ENCODE peak calls at places on chromosomes 7 and 10, in nine cellular contexts. One of them, this sample, is unnamed.

GRCh38 chr10:29102636-29103035 is 186.2 kb upstream of the LYZL1 start:
- DNase-seq in ACHN: no peak
- DNase-seq in HEK293T: no peak
- DNase-seq in pancreas: no peak
- DNase-seq in Right ventricle myocardium superior: no peak
- DNase-seq in activated T-cell treated with anti-CD3 and anti-CD28 coated beads, Interleukin-2, amount 50 U/mL, for 4 hours: no peak
- DNase-seq in LoVo: no peak
- DNase-seq in transverse colon: no peak
- DNase-seq in thyroid gland: no peak
- DNase-seq in this sample: no peak

GRCh38 chr10:67803588-67804394 is 34.2 kb downstream of the DNAJC12 start:
- DNase-seq in pancreas: no peak
- DNase-seq in LoVo: no peak
- DNase-seq in transverse colon: no peak
- DNase-seq in ACHN: no peak
- DNase-seq in HEK293T: no peak
- DNase-seq in activated T-cell treated with anti-CD3 and anti-CD28 coated beads, Interleukin-2, amount 50 U/mL, for 4 hours: no peak
- DNase-seq in Right ventricle myocardium superior: no peak
- DNase-seq in thyroid gland: no peak
- DNase-seq in this sample: no peak

GRCh38 chr10:5071411-5072198 is 22.6 kb upstream of the AKR1C3 start:
- DNase-seq in Right ventricle myocardium superior: peak
- DNase-seq in HEK293T: no peak
- DNase-seq in LoVo: peak
- DNase-seq in thyroid gland: peak
- DNase-seq in ACHN: peak
- DNase-seq in activated T-cell treated with anti-CD3 and anti-CD28 coated beads, Interleukin-2, amount 50 U/mL, for 4 hours: no peak
- DNase-seq in pancreas: peak
- DNase-seq in transverse colon: peak
- DNase-seq in this sample: no peak

GRCh38 chr10:29392376-29393021 is 103.6 kb downstream of the LYZL1 start:
- DNase-seq in transverse colon: peak
- DNase-seq in LoVo: peak
- DNase-seq in thyroid gland: peak
- DNase-seq in ACHN: peak
- DNase-seq in activated T-cell treated with anti-CD3 and anti-CD28 coated beads, Interleukin-2, amount 50 U/mL, for 4 hours: peak
- DNase-seq in Right ventricle myocardium superior: no peak
- DNase-seq in HEK293T: peak
- DNase-seq in pancreas: no peak
- DNase-seq in this sample: peak

GRCh38 chr10:107619124-107619523 is 454.6 kb upstream of the SORCS1 start:
- DNase-seq in ACHN: no peak
- DNase-seq in pancreas: no peak
- DNase-seq in LoVo: no peak
- DNase-seq in activated T-cell treated with anti-CD3 and anti-CD28 coated beads, Interleukin-2, amount 50 U/mL, for 4 hours: no peak
- DNase-seq in HEK293T: no peak
- DNase-seq in transverse colon: no peak
- DNase-seq in thyroid gland: no peak
- DNase-seq in Right ventricle myocardium superior: no peak
- DNase-seq in this sample: no peak

GRCh38 chr10:23174075-23174973 is 17.8 kb upstream of the PTF1A start:
- DNase-seq in LoVo: no peak
- DNase-seq in thyroid gland: no peak
- DNase-seq in ACHN: no peak
- DNase-seq in HEK293T: no peak
- DNase-seq in Right ventricle myocardium superior: no peak
- DNase-seq in transverse colon: no peak
- DNase-seq in activated T-cell treated with anti-CD3 and anti-CD28 coated beads, Interleukin-2, amount 50 U/mL, for 4 hours: no peak
- DNase-seq in pancreas: peak
- DNase-seq in this sample: no peak

GRCh38 chr10:44960098-44960480 is 487 bp downstream of the RASSF4 start:
- DNase-seq in activated T-cell treated with anti-CD3 and anti-CD28 coated beads, Interleukin-2, amount 50 U/mL, for 4 hours: no peak
- DNase-seq in pancreas: no peak
- DNase-seq in ACHN: no peak
- DNase-seq in LoVo: no peak
- DNase-seq in transverse colon: no peak
- DNase-seq in HEK293T: no peak
- DNase-seq in Right ventricle myocardium superior: peak
- DNase-seq in thyroid gland: no peak
- DNase-seq in this sample: peak

GRCh38 chr10:12975266-12975665 is 26.2 kb downstream of the CCDC3 start:
- DNase-seq in HEK293T: no peak
- DNase-seq in transverse colon: no peak
- DNase-seq in LoVo: no peak
- DNase-seq in pancreas: no peak
- DNase-seq in ACHN: peak
- DNase-seq in activated T-cell treated with anti-CD3 and anti-CD28 coated beads, Interleukin-2, amount 50 U/mL, for 4 hours: no peak
- DNase-seq in Right ventricle myocardium superior: no peak
- DNase-seq in thyroid gland: no peak
- DNase-seq in this sample: no peak

GRCh38 chr10:99540673-99541531 is 8.2 kb downstream of the NKX2-3 start:
- DNase-seq in activated T-cell treated with anti-CD3 and anti-CD28 coated beads, Interleukin-2, amount 50 U/mL, for 4 hours: no peak
- DNase-seq in HEK293T: peak
- DNase-seq in thyroid gland: peak
- DNase-seq in transverse colon: peak
- DNase-seq in pancreas: peak
- DNase-seq in LoVo: peak
- DNase-seq in Right ventricle myocardium superior: no peak
- DNase-seq in ACHN: peak
- DNase-seq in this sample: no peak

GRCh38 chr7:66557214-66558200 is 71.2 kb upstream of the KCTD7 start:
- DNase-seq in Right ventricle myocardium superior: peak
- DNase-seq in pancreas: peak
- DNase-seq in activated T-cell treated with anti-CD3 and anti-CD28 coated beads, Interleukin-2, amount 50 U/mL, for 4 hours: peak
- DNase-seq in ACHN: peak
- DNase-seq in transverse colon: peak
- DNase-seq in HEK293T: peak
- DNase-seq in thyroid gland: peak
- DNase-seq in LoVo: peak
- DNase-seq in this sample: peak

This sample was measured in RKO.